ENCODE peak calls at places on chromosomes 16 and 17, in seven cellular contexts. M, Z, T, F, G, A and Q are unnamed samples.

GRCh38 chr17:31506517-31506916 is 115.0 kb downstream of the RAB11FIP4 start:
- DNase-seq in T (no peak), Z (no peak), M (no peak), F (no peak), G (no peak), A (no peak), Q (no peak)

GRCh38 chr17:82863941-82864720 is 24.3 kb upstream of the ZNF750 start:
- DNase-seq in G (peak), T (peak), Z (peak), A (no peak), M (peak), F (peak), Q (peak)

GRCh38 chr16:87322833-87323726 is 5.9 kb upstream of the C16orf95 start:
- DNase-seq in F (no peak), A (no peak), Z (no peak), T (no peak), M (no peak), G (peak), Q (no peak)

GRCh38 chr17:77177002-77177401 is 36.2 kb downstream of the SEC14L1 start:
- DNase-seq in G (no peak), T (no peak), Z (no peak), F (no peak), M (no peak), A (no peak), Q (no peak)

GRCh38 chr16:84735846-84736586 is 36.2 kb downstream of the USP10 start:
- DNase-seq in F (peak), T (peak), M (peak), G (no peak), A (peak), Z (peak), Q (peak)

GRCh38 chr17:44084131-44084538 is 13.6 kb downstream of the G6PC3 start:
- DNase-seq in G (no peak), Z (no peak), A (no peak), M (no peak), F (no peak), T (no peak), Q (no peak)

GRCh38 chr16:56795011-56795410 is 65.1 kb downstream of the NUP93 start:
- DNase-seq in A (no peak), G (no peak), F (no peak), Z (no peak), T (no peak), M (no peak), Q (no peak)

GRCh38 chr17:4807534-4808377 is 804 bp downstream of the PLD2 start:
- DNase-seq in Z (no peak), T (no peak), F (no peak), G (peak), A (no peak), M (no peak), Q (peak)

GRCh38 chr17:30173649-30174048 is 57.0 kb downstream of the NSRP1 start:
- DNase-seq in A (no peak), G (no peak), T (no peak), F (no peak), M (no peak), Z (no peak), Q (no peak)

GRCh38 chr17:76683921-76684745 is 26.6 kb downstream of the MXRA7 start:
- DNase-seq in F (no peak), Z (no peak), M (no peak), A (no peak), G (no peak), T (no peak), Q (no peak)

GRCh38 chr16:75380870-75381269 is 52.4 kb downstream of the CFDP1 start:
- DNase-seq in M (no peak), A (no peak), Z (no peak), F (no peak), G (no peak), T (no peak), Q (no peak)

GRCh38 chr17:38761612-38762011 is 9.1 kb downstream of the PSMB3 start:
- DNase-seq in A (no peak), Z (no peak), M (peak), F (no peak), G (no peak), T (no peak), Q (peak)

GRCh38 chr16:74888888-74889287 is 96.0 kb downstream of the WDR59 start:
- DNase-seq in G (no peak), M (no peak), F (no peak), A (no peak), Z (no peak), T (no peak), Q (no peak)

GRCh38 chr17:43020789-43021738 is 1.1 kb downstream of the VAT1 start:
- DNase-seq in M (peak), Z (no peak), T (no peak), A (peak), F (no peak), G (peak), Q (peak)

GRCh38 chr17:29113334-29113733 is 66.9 kb downstream of the MYO18A start:
- DNase-seq in T (no peak), F (no peak), G (peak), Z (no peak), A (no peak), M (no peak), Q (no peak)

GRCh38 chr16:995087-995486 is 13.5 kb downstream of the SOX8 start:
- DNase-seq in A (no peak), Z (no peak), T (no peak), M (no peak), G (no peak), F (no peak), Q (no peak)

GRCh38 chr16:59385953-59386352 is 651.8 kb upstream of the GOT2 start:
- DNase-seq in F (no peak), T (no peak), Z (no peak), M (no peak), A (no peak), G (peak), Q (no peak)

GRCh38 chr17:4448197-4448980 is 14.6 kb downstream of the SPNS3 start:
- DNase-seq in M (no peak), Z (no peak), A (no peak), T (no peak), G (no peak), F (no peak), Q (no peak)

GRCh38 chr17:80821546-80821945 is 170.1 kb upstream of the CHMP6 start:
- DNase-seq in G (peak), M (no peak), F (no peak), Z (no peak), T (no peak), A (peak), Q (peak)

GRCh38 chr16:1379054-1379862 is 27.5 kb downstream of the GNPTG start:
- DNase-seq in A (peak), Z (peak), T (peak), M (peak), F (peak), G (peak), Q (peak)

GRCh38 chr17:59333845-59334244 is 2.4 kb downstream of the YPEL2 start:
- DNase-seq in A (no peak), M (no peak), F (no peak), G (no peak), T (no peak), Z (no peak), Q (no peak)

GRCh38 chr17:12990041-12990808 is 27.6 kb downstream of the ELAC2 start:
- DNase-seq in A (no peak), Z (no peak), M (no peak), F (no peak), T (no peak), G (no peak), Q (no peak)

GRCh38 chr17:78131172-78132085 is 858 bp downstream of the TMC8 start:
- DNase-seq in A (no peak), G (peak), M (no peak), Z (no peak), F (no peak), T (peak), Q (peak)

GRCh38 chr16:728131-728889 is 1.4 kb downstream of the HAGHL start:
- DNase-seq in F (peak), A (peak), G (peak), Z (no peak), T (no peak), M (no peak), Q (peak)

GRCh38 chr17:80959330-80960036 is 32.2 kb upstream of the CHMP6 start:
- DNase-seq in G (peak), A (peak), F (no peak), Z (no peak), M (no peak), T (no peak), Q (peak)

GRCh38 chr16:72214821-72215220 is 42.9 kb upstream of the PMFBP1 start:
- DNase-seq in F (no peak), G (no peak), Z (no peak), M (no peak), T (no peak), A (no peak), Q (no peak)

GRCh38 chr16:2752850-2753522 is 548 bp downstream of the SRRM2 start:
- DNase-seq in T (peak), M (peak), Z (peak), A (peak), G (peak), F (peak), Q (peak)

GRCh38 chr16:19130852-19131808 is 17.4 kb downstream of the ITPRIPL2 start:
- DNase-seq in M (no peak), T (no peak), Z (no peak), A (peak), G (peak), F (no peak), Q (no peak)

GRCh38 chr17:18258356-18259038 is at the start of gene FLII:
- DNase-seq in G (no peak), Z (no peak), T (no peak), M (peak), F (peak), A (peak), Q (peak)

GRCh38 chr17:73166731-73167581 is 2.1 kb downstream of the SSTR2 start:
- DNase-seq in F (no peak), T (no peak), M (no peak), G (no peak), Z (no peak), A (no peak), Q (no peak)

GRCh38 chr16:63981639-63982038 is 1140.2 kb downstream of the CDH11 start:
- DNase-seq in G (no peak), Z (no peak), F (no peak), T (no peak), M (no peak), A (no peak), Q (no peak)

GRCh38 chr16:55543470-55543869 is 23.0 kb upstream of the CAPNS2 start:
- DNase-seq in F (no peak), A (no peak), G (no peak), T (no peak), M (no peak), Z (no peak), Q (no peak)